ENCODE peak calls at places on chromosomes 4 and X, in nine cellular contexts. K is IMR-90; D is aorta; I is CD8-positive, alpha-beta T cell; E is CD4-positive, CD25-positive, alpha-beta regulatory T cell; N is HCT116; Y is right lobe of liver; M is Peyer's patch; U is CD8-positive, alpha-beta memory T cell. C is an unnamed sample. For H3K4me1, the result is how much of the 10 kb centered on the place peaks cover.

GRCh38 chr4:112876316-112876715 is 173.1 kb upstream of the ANK2 start:
- DNase-seq in K (no peak), D (no peak), I (no peak), E (no peak), N (no peak), Y (no peak), M (no peak), U (no peak), C (no peak)

GRCh38 chrX:150306002-150306401 is 57.1 kb upstream of the MAMLD1 start:
- DNase-seq in K (no peak), D (no peak), I (no peak), E (no peak), N (no peak), Y (no peak), M (no peak), U (no peak), C (no peak)

GRCh38 chr4:74397748-74398426 is 32.9 kb downstream of the EREG start:
- DNase-seq in K (peak), D (no peak), I (no peak), E (no peak), N (no peak), Y (no peak), M (no peak), U (no peak), C (peak)

GRCh38 chr4:136203199-136203598 is 1329.1 kb downstream of the PCDH18 start:
- DNase-seq in K (no peak), D (no peak), I (no peak), E (no peak), N (no peak), Y (no peak), M (no peak), U (no peak), C (no peak)

GRCh38 chrX:155263854-155264628 is at the start of gene RAB39B:
- DNase-seq in K (peak), D (peak), I (peak), E (peak), N (no peak), Y (peak), M (peak), U (peak), C (peak)

GRCh38 chr4:86451560-86452322 is 91.9 kb upstream of the MAPK10 start:
- DNase-seq in K (peak), D (no peak), I (no peak), E (no peak), N (no peak), Y (no peak), M (no peak), U (no peak), C (no peak)

GRCh38 chrX:9466115-9466495 is 1.2 kb downstream of the TBL1X start:
- DNase-seq in K (peak), D (peak), I (peak), E (peak), N (no peak), Y (peak), M (peak), U (peak), C (no peak)

GRCh38 chr4:107854326-107855030 is 29.7 kb downstream of the SGMS2 start:
- DNase-seq in K (peak), D (no peak), I (no peak), E (no peak), N (no peak), Y (no peak), M (no peak), U (no peak), C (peak)

GRCh38 chr4:182533948-182534347 is 290.7 kb downstream of the TENM3 start:
- DNase-seq in K (peak), D (no peak), I (no peak), E (no peak), N (no peak), Y (no peak), M (no peak), U (no peak), C (no peak)

GRCh38 chr4:41878991-41879491 is 56.2 kb upstream of the TMEM33 start:
- DNase-seq in K (no peak), D (no peak), I (no peak), E (no peak), N (no peak), Y (no peak), M (no peak), U (no peak), C (no peak)

GRCh38 chr4:181661090-181661489 is 582.1 kb upstream of the TENM3 start:
- DNase-seq in K (peak), D (no peak), I (no peak), E (no peak), N (no peak), Y (no peak), M (no peak), U (no peak), C (no peak)

GRCh38 chrX:33339219-33339618 is 127.9 kb upstream of the DMD start:
- DNase-seq in K (peak), D (no peak), I (no peak), E (no peak), N (no peak), Y (no peak), M (no peak), U (no peak), C (no peak)

GRCh38 chrX:43870758-43871419 is 11.4 kb downstream of the MAOB start:
- DNase-seq in K (no peak), D (no peak), I (no peak), E (no peak), N (no peak), Y (no peak), M (no peak), U (no peak), C (peak)

GRCh38 chr4:101197350-101197749 is 150.0 kb downstream of the PPP3CA start:
- DNase-seq in K (no peak), D (no peak), I (no peak), E (no peak), N (no peak), Y (no peak), M (no peak), U (no peak), C (peak)

GRCh38 chr4:113026556-113026955 is 22.9 kb upstream of the ANK2 start:
- DNase-seq in K (no peak), D (no peak), I (no peak), E (no peak), N (no peak), Y (no peak), M (no peak), U (no peak), C (no peak)

GRCh38 chrX:455673-456072 is 69.0 kb upstream of the PPP2R3B start:
- DNase-seq in K (no peak), D (peak), I (no peak), E (no peak), N (no peak), Y (no peak), M (no peak), U (no peak), C (no peak)

GRCh38 chrX:134810211-134810610 is 151.9 kb upstream of the PLAC1 start:
- DNase-seq in K (peak), D (no peak), I (no peak), E (no peak), N (no peak), Y (no peak), M (no peak), U (no peak), C (no peak)

GRCh38 chrX:135089126-135089525 is 31.2 kb downstream of the ETDB start:
- DNase-seq in K (no peak), D (no peak), I (no peak), E (no peak), N (no peak), Y (no peak), M (no peak), U (no peak), C (no peak)

GRCh38 chrX:47623540-47624027 is 3.9 kb upstream of the SYN1 start:
- DNase-seq in K (peak), D (peak), I (peak), E (peak), N (no peak), Y (peak), M (peak), U (peak), C (peak)

GRCh38 chr4:112706840-112707207 is 69.9 kb downstream of the LARP7 start:
- DNase-seq in K (no peak), D (no peak), I (no peak), E (no peak), N (no peak), Y (no peak), M (no peak), U (no peak), C (no peak)

GRCh38 chrX:150429577-150429976 is 66.5 kb downstream of the MAMLD1 start:
- DNase-seq in K (peak), D (no peak), I (no peak), E (no peak), N (no peak), Y (no peak), M (no peak), U (no peak), C (no peak)

GRCh38 chr4:78480286-78480685 is 71.3 kb upstream of the ANXA3 start:
- DNase-seq in K (no peak), D (no peak), I (no peak), E (no peak), N (no peak), Y (no peak), M (no peak), U (no peak), C (no peak)

GRCh38 chrX:40603446-40603845 is 19.8 kb upstream of the MPC1L start:
- DNase-seq in K (no peak), D (no peak), I (no peak), E (no peak), N (no peak), Y (no peak), M (no peak), U (no peak), C (no peak)

GRCh38 chr4:115107411-115107810 is 6.0 kb downstream of the NDST4 start:
- DNase-seq in K (no peak), D (no peak), I (no peak), E (no peak), N (no peak), Y (no peak), M (no peak), U (no peak), C (no peak)
- H3K27ac ChIP-seq in K (no peak), D (no peak), I (no peak), E (no peak), N (no peak), Y (no peak), M (no peak), U (no peak), C (no peak)

GRCh38 chr4:153257966-153258365 is 53.7 kb downstream of the TRIM2 start:
- DNase-seq in K (no peak), D (no peak), I (no peak), E (no peak), N (no peak), Y (no peak), M (no peak), U (no peak), C (no peak)
- H3K4me1 ChIP-seq in K (under half), D (under half), I (under half), E (under half), N (under half), Y (under half), M (under half), U (under half), C (under half)

GRCh38 chr4:5051210-5051691 is at the start of gene STK32B:
- DNase-seq in K (peak), D (peak), I (no peak), E (no peak), N (no peak), Y (no peak), M (peak), U (no peak), C (peak)

GRCh38 chr4:5052424-5052702 is 1.1 kb downstream of the STK32B start:
- DNase-seq in K (no peak), D (no peak), I (no peak), E (no peak), N (no peak), Y (no peak), M (no peak), U (no peak), C (no peak)

GRCh38 chr4:5054532-5054931 is 3.3 kb downstream of the STK32B start:
- DNase-seq in K (no peak), D (no peak), I (no peak), E (no peak), N (no peak), Y (no peak), M (no peak), U (no peak), C (no peak)

GRCh38 chr4:5051692-5052423 is 578 bp downstream of the STK32B start:
- DNase-seq in K (peak), D (peak), I (no peak), E (no peak), N (no peak), Y (no peak), M (no peak), U (no peak), C (no peak)

GRCh38 chr4:5052726-5053425 is 1.6 kb downstream of the STK32B start:
- DNase-seq in K (no peak), D (no peak), I (no peak), E (no peak), N (no peak), Y (no peak), M (no peak), U (no peak), C (no peak)
- H3K4me3 ChIP-seq in K (peak), D (no peak), I (no peak), E (no peak), N (no peak), Y (no peak), M (no peak), U (no peak), C (no peak)

DNA sequence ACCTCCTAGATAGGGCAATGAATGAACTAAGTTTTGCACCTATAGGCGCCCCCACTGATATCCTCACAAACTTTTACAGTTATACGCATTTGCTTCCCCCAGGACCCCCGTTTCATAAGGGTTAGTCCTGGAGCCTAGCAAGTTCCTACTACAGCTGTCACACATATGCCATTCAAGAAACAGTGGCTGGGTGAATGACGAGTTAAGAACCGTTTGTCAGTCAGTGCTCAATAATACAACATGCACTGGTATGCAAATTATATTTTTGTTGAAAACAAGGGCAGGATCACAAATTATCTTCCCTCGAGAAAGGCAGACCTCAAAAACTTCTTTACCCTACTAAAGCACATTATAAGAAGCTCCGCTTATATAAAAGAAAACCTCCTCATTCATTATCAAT is 40.5 kb downstream of the AFAP1 start:
- DNase-seq in K (no peak), D (no peak), I (no peak), E (no peak), N (no peak), Y (no peak), M (no peak), U (no peak), C (no peak)
- H3K27ac ChIP-seq in K (no peak), D (no peak), I (no peak), E (no peak), N (no peak), Y (no peak), M (no peak), U (no peak), C (no peak)

DNA sequence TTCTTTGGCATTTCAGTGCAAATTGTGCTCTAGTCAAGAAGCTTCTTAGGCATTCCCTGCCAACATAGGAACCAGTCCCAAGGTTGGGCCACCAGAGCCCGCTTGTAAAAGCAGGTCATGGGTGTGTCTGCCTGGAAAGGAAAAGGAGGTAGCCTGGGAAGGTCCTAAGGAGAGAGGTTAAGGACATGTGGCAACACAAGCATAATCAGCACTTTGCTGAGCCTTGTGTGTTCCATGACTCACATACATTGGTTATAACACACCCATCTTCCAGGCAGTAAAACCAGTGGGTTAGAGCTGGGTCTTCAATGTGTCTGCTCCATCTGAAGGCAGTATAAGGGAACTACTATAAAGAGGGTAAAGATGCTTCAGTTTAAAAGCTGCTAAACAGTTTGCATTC is 165.0 kb downstream of the FHIP1A start:
- DNase-seq in K (no peak), D (no peak), I (no peak), E (no peak), N (no peak), Y (no peak), M (peak), U (no peak), C (peak)
- H3K4me1 ChIP-seq in K (under half), D (under half), I (under half), E (under half), N (under half), Y (under half), M (under half), U (under half), C (under half)

GRCh38 chr4:39614487-39615162 is 24.0 kb downstream of the SMIM14 start:
- DNase-seq in K (peak), D (no peak), I (no peak), E (no peak), N (no peak), Y (no peak), M (no peak), U (no peak), C (peak)
- H3K4me3 ChIP-seq in K (no peak), D (peak), I (no peak), E (no peak), N (no peak), Y (no peak), M (no peak), U (no peak), C (no peak)